ENCODE peak calls at places on chromosomes 4 and X, in ten cellular contexts. V is IMR-90, T is esophagus squamous epithelium, O is thyroid gland, D is HepG2, F is vagina, K is uterus, S is stomach, N is transverse colon, Y is sigmoid colon. I is an unnamed sample. For H3K4me1, the result is how much of the 10 kb centered on the place peaks cover.

GRCh38 chrX:119791437-119792231 is at the start of gene RPL39:
- DNase-seq in D (peak), V (peak), K (peak), F (no peak), O (peak), Y (peak), S (peak), N (peak), T (peak), I (peak)

GRCh38 chr4:141376769-141377168 is 156.1 kb downstream of the ZNF330 start:
- DNase-seq in V (no peak), K (no peak), Y (no peak), D (no peak), S (no peak), N (no peak), T (no peak), F (no peak), O (no peak), I (no peak)

GRCh38 chrX:13398073-13398823 is 78.4 kb upstream of the ATXN3L start:
- DNase-seq in S (peak), D (peak), K (peak), O (no peak), T (no peak), V (peak), N (peak), Y (peak), F (no peak), I (no peak)

GRCh38 chr4:101345271-101345595 is 2.1 kb downstream of the PPP3CA start:
- DNase-seq in N (no peak), Y (no peak), O (peak), V (peak), D (no peak), F (no peak), K (no peak), T (no peak), S (no peak), I (no peak)

GRCh38 chr4:139761461-139761860 is 95.8 kb downstream of the MGST2 start:
- DNase-seq in F (no peak), T (no peak), O (no peak), D (peak), S (no peak), N (no peak), V (peak), K (no peak), Y (no peak), I (no peak)

GRCh38 chr4:15651682-15652081 is 3.5 kb downstream of the FBXL5 start:
- DNase-seq in O (no peak), S (no peak), D (no peak), V (peak), K (no peak), T (no peak), N (no peak), F (no peak), Y (no peak), I (no peak)

GRCh38 chr4:128686032-128686465 is 123.5 kb upstream of the JADE1 start:
- DNase-seq in V (peak), T (no peak), S (no peak), O (no peak), K (no peak), Y (no peak), N (no peak), D (peak), F (no peak), I (no peak)

GRCh38 chr4:67765401-67765800 is 11.2 kb upstream of the GNRHR start:
- DNase-seq in T (no peak), S (no peak), O (no peak), V (peak), N (no peak), D (no peak), K (no peak), F (no peak), Y (no peak), I (no peak)

GRCh38 chrX:53316121-53316859 is 34.9 kb upstream of the IQSEC2 start:
- DNase-seq in V (no peak), S (no peak), F (no peak), T (no peak), K (no peak), Y (no peak), N (no peak), D (no peak), O (no peak), I (no peak)

GRCh38 chrX:19334945-19335626 is 8.6 kb upstream of the PDHA1 start:
- DNase-seq in K (no peak), F (peak), N (no peak), S (no peak), T (no peak), D (peak), Y (no peak), O (no peak), V (peak), I (peak)

GRCh38 chrX:28847423-28847822 is 260.2 kb downstream of the IL1RAPL1 start:
- DNase-seq in N (no peak), O (no peak), V (peak), T (no peak), D (no peak), S (no peak), Y (peak), K (no peak), F (no peak), I (no peak)

GRCh38 chrX:13901354-13901753 is 84.5 kb upstream of the GPM6B start:
- DNase-seq in O (no peak), F (no peak), K (no peak), Y (no peak), V (no peak), T (no peak), N (no peak), D (no peak), S (no peak), I (no peak)

GRCh38 chr4:6112606-6113290 is 87.6 kb downstream of the JAKMIP1 start:
- DNase-seq in O (no peak), D (no peak), K (no peak), Y (no peak), T (no peak), S (peak), V (no peak), F (no peak), N (no peak), I (peak)

GRCh38 chr4:176805155-176805554 is 12.4 kb upstream of the VEGFC start:
- DNase-seq in O (no peak), F (no peak), Y (no peak), T (no peak), D (no peak), S (no peak), K (no peak), V (peak), N (no peak), I (no peak)

GRCh38 chr4:1014395-1015167 is 3.2 kb downstream of the FGFRL1 start:
- DNase-seq in T (no peak), K (no peak), S (no peak), D (no peak), V (no peak), N (no peak), Y (no peak), F (no peak), O (no peak), I (no peak)
- H3K4me1 ChIP-seq in T (under half), K (under half), S (half or more), D (under half), V (under half), N (under half), Y (under half), F (under half), O (under half), I (under half)

DNA sequence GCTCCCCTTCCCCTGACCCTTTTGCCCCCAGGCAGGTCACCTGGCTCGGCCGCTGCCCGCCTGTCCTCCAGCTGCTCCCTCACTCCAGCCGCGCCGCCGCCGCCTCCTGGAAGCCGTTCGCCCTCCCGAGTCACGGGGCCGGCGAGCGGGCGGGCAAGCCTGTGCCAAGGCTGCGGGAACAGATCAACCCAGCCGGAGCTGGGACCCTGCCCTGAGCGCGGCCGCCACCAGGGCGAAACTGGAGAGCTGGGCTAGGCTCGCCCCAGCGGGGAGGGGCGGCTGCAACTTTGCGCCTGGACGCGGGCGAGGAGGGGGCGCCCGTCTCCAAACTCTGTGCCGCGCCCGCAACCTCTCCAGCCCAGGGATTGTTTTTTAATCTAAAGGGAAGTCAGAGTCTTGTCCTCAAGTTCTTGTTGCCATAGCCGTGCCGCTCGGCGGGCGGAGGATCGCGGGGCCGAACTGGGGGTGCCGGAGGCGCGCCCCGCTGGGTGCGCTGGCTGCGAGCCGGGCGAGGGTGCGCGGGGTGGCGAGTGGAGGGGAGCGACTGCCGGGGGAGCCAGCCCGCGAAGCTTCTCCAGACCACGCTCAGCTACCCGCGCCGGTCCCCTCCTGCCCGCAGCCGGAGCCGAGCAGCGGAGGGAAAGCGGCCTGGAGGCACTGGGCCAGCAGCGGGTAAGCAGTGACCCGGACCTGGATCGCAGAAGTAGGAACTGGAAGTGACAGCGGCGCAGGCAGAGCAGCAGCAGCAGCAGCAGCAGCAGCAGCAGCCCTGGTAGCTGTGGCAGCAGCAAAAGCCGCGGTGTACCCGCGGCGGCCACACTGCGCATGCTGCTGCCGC is 13.4 kb downstream of the ARHGEF6 start:
- DNase-seq in S (peak), O (peak), D (peak), V (peak), F (no peak), T (no peak), K (peak), N (peak), Y (peak), I (peak)
- TF ChIP-seq POLR2A in S (no peak), O (peak), D (no peak), V (no peak), F (no peak), T (no peak), K (peak), N (no peak), Y (no peak), I (no peak)

GRCh38 chrX:18288716-18289115 is 65.8 kb downstream of the SCML2 start:
- DNase-seq in N (no peak), O (no peak), Y (no peak), S (no peak), K (no peak), F (no peak), V (no peak), T (no peak), D (no peak), I (no peak)

GRCh38 chrX:18286322-18286831 is 65.7 kb upstream of the BEND2 start:
- DNase-seq in D (no peak), F (no peak), Y (no peak), T (no peak), S (no peak), V (no peak), O (no peak), K (no peak), N (no peak), I (peak)

GRCh38 chrX:18294893-18295292 is 59.6 kb downstream of the SCML2 start:
- DNase-seq in V (no peak), F (no peak), O (no peak), K (no peak), Y (no peak), N (no peak), S (no peak), T (no peak), D (no peak), I (no peak)

GRCh38 chrX:18291006-18291545 is 63.4 kb downstream of the SCML2 start:
- DNase-seq in V (peak), D (no peak), N (no peak), K (no peak), S (no peak), F (no peak), Y (no peak), O (no peak), T (no peak), I (peak)

DNA sequence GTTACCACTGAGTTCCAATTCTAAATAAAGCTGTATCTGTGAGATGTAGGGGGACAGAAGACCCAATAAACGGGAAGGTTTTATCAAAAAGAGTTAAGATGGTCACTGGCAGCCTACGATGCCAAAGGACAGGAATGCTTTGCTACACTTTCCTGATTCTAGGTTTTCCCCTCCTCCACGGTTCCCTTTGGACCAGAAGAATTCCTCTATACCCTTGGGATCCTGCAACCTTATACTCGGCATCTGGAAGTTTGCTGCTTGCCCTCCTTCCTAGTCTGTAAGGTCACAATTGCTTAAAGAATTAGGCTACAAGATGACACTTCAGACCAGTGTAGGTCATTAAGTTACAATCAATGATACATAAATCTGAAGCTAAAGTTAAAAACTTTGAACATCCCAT is 64.3 kb downstream of the SCML2 start:
- DNase-seq in T (no peak), D (no peak), F (no peak), K (no peak), Y (no peak), N (no peak), S (no peak), O (no peak), V (no peak), I (no peak)
- H3K4me3 ChIP-seq in T (no peak), D (no peak), F (no peak), K (no peak), Y (no peak), N (no peak), S (no peak), O (no peak), V (no peak), I (no peak)

GRCh38 chr4:184460495-184461285 is 13.7 kb downstream of the IRF2 start:
- DNase-seq in T (no peak), S (no peak), F (no peak), V (no peak), O (no peak), Y (no peak), N (no peak), K (no peak), D (no peak), I (no peak)
- H3K4me1 ChIP-seq in T (under half), S (half or more), F (under half), V (under half), O (under half), Y (under half), N (under half), K (under half), D (under half), I (under half)

DNA sequence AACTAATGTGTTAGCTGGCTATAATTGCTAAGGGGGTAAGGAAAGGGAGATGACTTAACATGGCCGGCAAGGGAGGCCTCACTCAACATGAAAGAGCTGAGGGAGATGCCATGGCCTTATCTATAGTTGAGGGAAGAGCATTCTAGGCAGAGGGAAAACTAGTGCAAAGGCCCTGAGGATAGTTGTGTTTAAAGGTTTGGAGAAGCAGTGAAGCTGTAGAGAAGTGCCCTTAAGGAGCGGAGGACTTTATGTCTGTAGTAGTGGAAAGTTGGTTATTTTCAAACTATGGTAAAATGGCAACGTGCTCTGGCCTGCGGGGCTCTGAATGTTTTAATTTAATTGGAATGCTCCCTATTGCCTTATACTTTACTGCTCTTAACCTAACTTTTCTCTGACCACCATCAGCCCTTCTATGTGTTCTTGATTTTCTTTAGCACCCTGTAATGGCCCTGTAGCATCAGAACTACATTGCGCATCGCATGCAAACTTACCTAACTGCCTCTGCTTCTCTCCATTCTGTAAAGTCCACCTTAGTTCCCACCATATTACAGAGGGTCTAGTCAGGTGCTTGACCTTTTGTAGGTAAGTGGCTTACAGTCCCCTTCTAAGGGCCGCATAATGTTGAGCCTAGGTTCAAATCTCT is 35.8 kb downstream of the ERVMER34-1 start:
- DNase-seq in Y (no peak), D (no peak), T (no peak), V (no peak), O (no peak), S (no peak), F (no peak), N (no peak), K (no peak), I (no peak)
- TF ChIP-seq POLR2A in Y (no peak), D (no peak), T (no peak), V (no peak), O (no peak), S (no peak), F (no peak), N (no peak), K (no peak), I (no peak)

DNA sequence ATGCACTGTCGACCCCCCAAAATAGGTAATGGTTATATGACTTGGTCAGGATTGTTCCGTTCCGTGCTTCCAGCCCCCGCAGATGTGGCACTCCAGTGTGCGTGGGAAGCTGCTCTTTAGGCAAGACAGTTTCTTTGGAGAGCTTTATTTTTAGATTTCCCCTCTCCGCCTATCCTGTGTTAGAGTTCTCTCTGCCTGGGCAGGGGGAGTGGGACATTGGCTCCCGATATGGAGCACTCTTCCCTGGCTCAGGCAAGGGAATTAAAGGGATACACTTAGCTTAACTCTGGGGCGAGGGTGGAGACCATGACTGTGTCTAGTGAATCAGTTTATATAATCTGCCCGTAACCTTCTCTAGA is 36.0 kb downstream of the DLG3 start:
- DNase-seq in Y (no peak), F (no peak), O (peak), D (no peak), N (no peak), V (no peak), K (peak), T (no peak), S (no peak), I (peak)
- H3K4me3 ChIP-seq in Y (no peak), F (no peak), O (peak), D (no peak), N (no peak), V (no peak), K (no peak), T (no peak), S (no peak), I (no peak)

DNA sequence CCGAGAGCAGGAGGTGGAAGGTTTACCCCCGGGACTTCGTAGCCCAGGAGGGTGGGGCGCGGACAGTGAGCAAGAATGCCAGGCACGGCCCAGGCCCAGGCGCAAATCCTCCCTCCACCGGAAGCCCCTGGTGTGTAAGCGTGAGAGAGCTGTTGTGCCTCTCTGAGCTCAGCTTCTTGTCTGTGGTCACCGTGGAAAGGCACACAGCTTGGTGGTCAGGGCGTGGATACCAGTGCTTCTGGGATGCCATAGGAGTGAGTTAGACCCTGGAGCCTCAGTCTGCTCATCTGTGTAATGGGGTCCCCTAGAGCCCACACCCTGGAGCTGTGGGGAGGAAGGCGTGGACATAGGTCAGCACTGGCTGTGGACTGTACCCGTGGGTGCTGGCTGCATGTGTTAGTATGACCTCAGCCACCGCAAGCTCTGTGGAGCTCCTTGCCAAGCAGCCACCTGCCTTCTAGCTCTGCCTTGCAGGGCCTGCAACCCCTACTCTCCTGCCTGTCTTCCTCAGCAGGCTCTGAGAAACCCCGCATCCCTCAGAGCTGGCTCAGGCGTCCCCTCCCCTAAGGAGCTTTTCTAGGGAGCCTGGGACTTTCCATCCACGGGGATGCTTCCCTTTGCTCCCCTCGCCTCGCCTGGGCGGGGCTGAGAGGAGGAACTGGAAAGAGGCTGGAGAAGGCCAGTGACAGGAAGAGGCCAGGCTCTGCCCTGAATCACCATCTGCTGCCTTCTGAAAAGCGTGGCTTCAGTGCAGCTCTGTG is 28.0 kb upstream of the AFAP1 start:
- DNase-seq in V (peak), T (no peak), Y (no peak), K (no peak), F (no peak), D (no peak), S (no peak), N (peak), O (no peak), I (no peak)
- H3K4me1 ChIP-seq in V (under half), T (half or more), Y (under half), K (under half), F (half or more), D (half or more), S (under half), N (under half), O (under half), I (under half)

GRCh38 chr4:153467154-153467896 is 1.2 kb downstream of the TMEM131L start:
- DNase-seq in F (no peak), S (peak), Y (peak), K (peak), N (peak), T (peak), O (peak), V (no peak), D (peak), I (peak)
- TF ChIP-seq POLR2A in F (no peak), S (no peak), Y (no peak), K (no peak), N (peak), T (no peak), O (peak), V (no peak), D (no peak), I (no peak)

GRCh38 chr4:24795666-24796381 is 451 bp downstream of the SOD3 start:
- DNase-seq in O (peak), K (no peak), D (no peak), T (no peak), F (no peak), N (no peak), Y (no peak), S (no peak), V (no peak), I (peak)
- H3K4me3 ChIP-seq in O (no peak), K (peak), D (no peak), T (peak), F (peak), N (peak), Y (peak), S (peak), V (peak), I (peak)

I was measured in testis.